ENCODE peak calls at places on chromosomes 1 and 21, in six cellular contexts. S, N, Y, I, H and V are unnamed samples.

GRCh38 chr1:79304131-79304530 is 297.6 kb upstream of the ADGRL4 start:
- DNase-seq in S (peak; percentile 2), N (no peak), Y (no peak), I (no peak), H (no peak), V (no peak)

GRCh38 chr1:228011721-228012311 is 5.0 kb downstream of the WNT3A start:
- DNase-seq in S (peak; percentile 26), N (no peak), Y (no peak), I (no peak), H (no peak), V (peak; percentile 72)

GRCh38 chr1:82994866-82995370 is 1004.0 kb downstream of the TTLL7 start:
- DNase-seq in S (no peak), N (no peak), Y (no peak), I (no peak), H (no peak), V (no peak)

GRCh38 chr1:41537788-41538351 is 53.4 kb upstream of the EDN2 start:
- DNase-seq in S (no peak), N (no peak), Y (no peak), I (no peak), H (no peak), V (no peak)

GRCh38 chr1:145879775-145880174 is 5.9 kb downstream of the ANKRD35 start:
- DNase-seq in S (no peak), N (no peak), Y (no peak), I (no peak), H (no peak), V (no peak)

GRCh38 chr1:204171751-204172178 is 5.6 kb upstream of the REN start:
- DNase-seq in S (peak; percentile 98), N (no peak), Y (no peak), I (peak; percentile 45), H (no peak), V (no peak)

GRCh38 chr1:6205849-6206845 is at the start of gene RNF207:
- DNase-seq in S (peak; percentile 84), N (peak; percentile 63), Y (peak; percentile 42), I (no peak), H (peak; percentile 87), V (no peak)

GRCh38 chr1:197915797-197916686 is 1.1 kb upstream of the LHX9 start:
- DNase-seq in S (peak; percentile 56), N (peak; percentile 55), Y (peak; percentile 80), I (no peak), H (peak; percentile 90), V (no peak)

GRCh38 chr21:42513985-42514882 is 582 bp downstream of the SLC37A1 start:
- DNase-seq in S (peak; percentile 39), N (peak; percentile 41), Y (peak; percentile 43), I (no peak), H (peak; percentile 81), V (no peak)

GRCh38 chr1:33383489-33383888 is 47.4 kb downstream of the PHC2 start:
- DNase-seq in S (no peak), N (no peak), Y (no peak), I (no peak), H (no peak), V (peak; percentile 25)

GRCh38 chr1:209428241-209428921 is 155.1 kb upstream of the CAMK1G start:
- DNase-seq in S (peak; percentile 97), N (no peak), Y (no peak), I (no peak), H (peak; percentile 95), V (no peak)

GRCh38 chr1:151534662-151535278 is 5.3 kb upstream of the TUFT1 start:
- DNase-seq in S (peak; percentile 57), N (peak; percentile 65), Y (peak; percentile 88), I (no peak), H (peak; percentile 80), V (no peak)
- TF ChIP-seq CTCF in S (peak; percentile 98), N (peak; percentile 83), Y (peak; percentile 70), I (peak; percentile 96), H (peak; percentile 92), V (peak; percentile 87)

DNA sequence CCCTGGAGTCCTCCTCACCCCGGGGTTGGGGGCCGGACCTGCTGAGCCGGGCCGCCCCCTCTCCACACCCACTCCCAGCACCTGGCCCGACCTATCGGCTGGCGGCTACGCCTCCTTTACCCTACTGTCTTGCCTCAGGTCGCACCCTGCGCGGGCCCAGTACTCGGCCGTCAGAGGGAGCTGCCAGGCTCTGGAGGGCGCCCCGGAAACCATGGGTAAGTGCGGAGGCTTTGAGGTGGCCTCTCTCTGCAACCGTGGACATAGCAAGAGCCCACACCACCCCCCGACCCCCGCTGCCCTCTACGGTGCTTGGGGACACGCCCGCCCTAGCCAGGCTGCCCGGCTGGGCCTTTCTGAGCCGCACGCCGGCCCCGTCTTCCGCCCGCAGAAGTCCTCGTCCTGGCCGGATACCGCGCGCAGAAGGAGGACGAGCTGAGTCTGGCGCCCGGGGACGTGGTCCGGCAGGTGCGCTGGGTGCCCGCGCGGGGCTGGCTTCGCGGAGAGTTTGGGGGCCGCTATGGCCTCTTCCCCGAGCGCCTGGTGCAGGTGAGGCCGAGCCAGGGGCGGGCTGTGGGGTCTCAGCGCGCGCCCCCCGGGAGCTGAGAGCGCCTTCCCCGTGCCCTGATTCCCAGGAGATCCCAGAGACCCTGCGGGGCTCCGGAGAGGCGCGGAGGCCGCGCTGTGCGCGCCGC is at the start of gene SH3D21:
- DNase-seq in S (peak; percentile 69), N (peak; percentile 52), Y (peak; percentile 56), I (peak; percentile 41), H (peak; percentile 94), V (no peak)
- TF ChIP-seq CTCF in S (peak; percentile 41), N (peak; percentile 32), Y (no peak), I (peak; percentile 29), H (peak; percentile 33), V (peak; percentile 26)

DNA sequence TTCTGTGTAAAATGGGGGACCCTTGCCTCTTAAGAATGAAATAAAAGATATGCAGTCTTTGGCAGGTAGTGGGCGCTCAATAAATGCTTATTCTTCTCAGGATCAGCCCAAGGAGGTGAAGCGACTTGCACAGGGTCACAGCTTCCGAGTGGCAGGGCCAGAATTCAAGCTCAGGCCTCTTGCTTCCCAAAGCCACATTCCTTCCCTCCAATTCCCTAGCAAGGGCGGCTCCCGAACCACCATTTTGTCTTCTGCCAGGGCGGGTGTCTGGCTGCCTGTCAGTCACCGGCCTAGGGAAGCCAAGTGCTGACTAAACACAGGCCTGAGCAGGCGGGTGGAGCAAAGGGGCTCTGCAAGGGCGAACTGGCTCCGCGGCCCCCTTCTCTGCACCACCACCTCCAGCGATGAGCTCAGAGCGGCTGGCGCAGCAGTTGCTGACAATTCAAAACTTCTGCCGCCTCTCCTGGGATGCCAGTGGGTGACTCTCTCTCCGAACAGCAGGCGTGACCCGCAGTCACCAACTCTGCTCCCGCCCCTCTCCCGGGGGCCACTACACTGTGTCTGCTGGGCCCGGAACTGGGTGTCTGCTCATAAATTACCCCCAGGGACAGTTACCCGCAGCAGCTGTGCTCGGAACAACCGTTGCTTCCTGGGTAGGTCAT is 10.8 kb downstream of the GPR3 start:
- DNase-seq in S (no peak), N (no peak), Y (no peak), I (no peak), H (peak; percentile 81), V (peak; percentile 85)
- TF ChIP-seq CTCF in S (peak; percentile 26), N (no peak), Y (no peak), I (peak; percentile 30), H (peak; percentile 39), V (peak; percentile 41)

GRCh38 chr1:31335007-31335406 is 37.9 kb downstream of the FABP3 start:
- DNase-seq in S (peak; percentile 37), N (no peak), Y (no peak), I (no peak), H (no peak), V (no peak)
- TF ChIP-seq CTCF in S (peak; percentile 72), N (peak; percentile 55), Y (peak; percentile 48), I (peak; percentile 1), H (peak; percentile 69), V (peak; percentile 71)

GRCh38 chr1:226678251-226678650 is 60.8 kb downstream of the ITPKB start:
- DNase-seq in S (no peak), N (no peak), Y (no peak), I (no peak), H (no peak), V (no peak)
- TF ChIP-seq CTCF in S (no peak), N (no peak), Y (no peak), I (no peak), H (no peak), V (no peak)